ENCODE peak calls at places on chromosomes 5 and 9, in four cellular contexts. R, B, J and H are unnamed samples.

GRCh38 chr5:168481330-168481788 is 4.9 kb upstream of the RARS1 start:
- DNase-seq in R (no peak), B (no peak), J (no peak), H (no peak)

GRCh38 chr9:76374702-76375543 is 19.3 kb downstream of the RFK start:
- DNase-seq in R (no peak), B (peak), J (peak), H (no peak)

GRCh38 chr9:15373201-15373530 is 49.5 kb upstream of the SNAPC3 start:
- DNase-seq in R (no peak), B (peak), J (peak), H (no peak)

GRCh38 chr5:40570408-40571129 is 109.1 kb upstream of the PTGER4 start:
- DNase-seq in R (no peak), B (peak), J (no peak), H (no peak)

GRCh38 chr5:80864706-80865435 is 95.3 kb upstream of the RASGRF2 start:
- DNase-seq in R (no peak), B (no peak), J (no peak), H (no peak)

GRCh38 chr9:135662758-135663450 is at the start of gene LCN9:
- DNase-seq in R (no peak), B (no peak), J (peak), H (no peak)

GRCh38 chr9:124291801-124292396 is 34.1 kb downstream of the NEK6 start:
- DNase-seq in R (no peak), B (no peak), J (no peak), H (peak)

GRCh38 chr5:116598871-116599270 is 24.2 kb upstream of the SEMA6A start:
- DNase-seq in R (no peak), B (no peak), J (no peak), H (no peak)

GRCh38 chr5:140043508-140043872 is 391 bp upstream of the NRG2 start:
- DNase-seq in R (no peak), B (no peak), J (no peak), H (no peak)

GRCh38 chr5:127040779-127041520 is 10.6 kb upstream of the MARCHF3 start:
- DNase-seq in R (no peak), B (peak), J (peak), H (no peak)

GRCh38 chr5:9399094-9399493 is 146.8 kb downstream of the SEMA5A start:
- DNase-seq in R (no peak), B (no peak), J (no peak), H (no peak)

GRCh38 chr5:96683392-96683791 is 21.2 kb downstream of the CAST start:
- DNase-seq in R (no peak), B (no peak), J (no peak), H (no peak)

GRCh38 chr5:99187611-99188010 is 258.8 kb upstream of the CHD1 start:
- DNase-seq in R (no peak), B (no peak), J (no peak), H (no peak)

GRCh38 chr5:136004436-136004835 is 24.4 kb upstream of the TGFBI start:
- DNase-seq in R (no peak), B (peak), J (peak), H (no peak)

GRCh38 chr9:14140121-14140520 is 173.8 kb downstream of the NFIB start:
- DNase-seq in R (no peak), B (no peak), J (no peak), H (no peak)

GRCh38 chr9:83988411-83988810 is 7.8 kb downstream of the RMI1 start:
- DNase-seq in R (no peak), B (no peak), J (no peak), H (no peak)

GRCh38 chr5:149205625-149206523 is 64.6 kb downstream of the ABLIM3 start:
- DNase-seq in R (no peak), B (peak), J (no peak), H (no peak)

GRCh38 chr5:143682221-143682620 is 129.7 kb upstream of the HMHB1 start:
- DNase-seq in R (no peak), B (peak), J (no peak), H (no peak)

GRCh38 chr5:9529041-9529480 is 16.8 kb downstream of the SEMA5A start:
- DNase-seq in R (no peak), B (no peak), J (no peak), H (no peak)

GRCh38 chr9:109973336-109973735 is 193.3 kb downstream of the PALM2AKAP2 start:
- DNase-seq in R (no peak), B (no peak), J (no peak), H (no peak)

GRCh38 chr9:93300585-93301081 is 116.7 kb downstream of the WNK2 start:
- DNase-seq in R (no peak), B (no peak), J (no peak), H (no peak)

GRCh38 chr5:139133237-139133636 is 64.9 kb downstream of the SIL1 start:
- DNase-seq in R (no peak), B (no peak), J (no peak), H (no peak)

GRCh38 chr5:57174850-57175525 is 1.1 kb downstream of the GPBP1 start:
- DNase-seq in R (no peak), B (no peak), J (peak), H (no peak)

GRCh38 chr5:141338538-141339306 is at the start of gene PCDHGA2:
- DNase-seq in R (no peak), B (peak), J (no peak), H (no peak)

GRCh38 chr9:94916956-94917355 is 190.5 kb downstream of the AOPEP start:
- DNase-seq in R (no peak), B (no peak), J (peak), H (no peak)

GRCh38 chr9:20551236-20551635 is 71.1 kb downstream of the MLLT3 start:
- DNase-seq in R (no peak), B (peak), J (no peak), H (no peak)

GRCh38 chr5:180172447-180173197 is 36.4 kb downstream of the RASGEF1C start:
- DNase-seq in R (no peak), B (no peak), J (peak), H (no peak)

GRCh38 chr9:93674580-93675335 is 98.4 kb downstream of the PHF2 start:
- DNase-seq in R (no peak), B (no peak), J (no peak), H (peak)

GRCh38 chr5:168301593-168302388 is 10.3 kb downstream of the WWC1 start:
- DNase-seq in R (no peak), B (no peak), J (peak), H (no peak)

GRCh38 chr9:94593459-94594345 is at the start of gene FBP2:
- DNase-seq in R (no peak), B (no peak), J (no peak), H (no peak)

GRCh38 chr9:134172198-134173126 is 8.1 kb upstream of the RNU6ATAC start:
- DNase-seq in R (no peak), B (no peak), J (no peak), H (no peak)

GRCh38 chr9:130921483-130921806 is 17.6 kb downstream of the FIBCD1 start:
- DNase-seq in R (no peak), B (no peak), J (no peak), H (no peak)

GRCh38 chr9:133702798-133703570 is 35.2 kb downstream of the SARDH start:
- DNase-seq in R (no peak), B (no peak), J (no peak), H (peak)

GRCh38 chr5:56610093-56610698 is 205.2 kb upstream of the MAP3K1 start:
- DNase-seq in R (no peak), B (no peak), J (no peak), H (no peak)

GRCh38 chr5:73987915-73988314 is 361.9 kb downstream of the ARHGEF28 start:
- DNase-seq in R (no peak), B (no peak), J (no peak), H (no peak)

GRCh38 chr5:128778474-128778873 is 186.8 kb upstream of the SLC27A6 start:
- DNase-seq in R (no peak), B (peak), J (no peak), H (no peak)

GRCh38 chr9:137007060-137007815 is 10.9 kb upstream of the CLIC3 start:
- DNase-seq in R (no peak), B (peak), J (no peak), H (no peak)

GRCh38 chr5:78594946-78595921 is 53.3 kb downstream of the LHFPL2 start:
- DNase-seq in R (no peak), B (peak), J (peak), H (peak)

GRCh38 chr5:91136271-91136670 is 246.8 kb downstream of the ARRDC3 start:
- DNase-seq in R (no peak), B (peak), J (no peak), H (no peak)
- TF ChIP-seq CTCF in R (no peak), B (no peak), J (no peak), H (no peak)

GRCh38 chr5:10797246-10797645 is 36.2 kb upstream of the DAP start:
- DNase-seq in R (no peak), B (peak), J (no peak), H (no peak)

GRCh38 chr5:10792336-10792735 is 31.3 kb upstream of the DAP start:
- DNase-seq in R (no peak), B (no peak), J (no peak), H (no peak)

GRCh38 chr5:10789726-10790125 is 28.7 kb upstream of the DAP start:
- DNase-seq in R (no peak), B (peak), J (no peak), H (no peak)

GRCh38 chr5:10789021-10789420 is 28.0 kb upstream of the DAP start:
- DNase-seq in R (no peak), B (peak), J (no peak), H (no peak)

DNA sequence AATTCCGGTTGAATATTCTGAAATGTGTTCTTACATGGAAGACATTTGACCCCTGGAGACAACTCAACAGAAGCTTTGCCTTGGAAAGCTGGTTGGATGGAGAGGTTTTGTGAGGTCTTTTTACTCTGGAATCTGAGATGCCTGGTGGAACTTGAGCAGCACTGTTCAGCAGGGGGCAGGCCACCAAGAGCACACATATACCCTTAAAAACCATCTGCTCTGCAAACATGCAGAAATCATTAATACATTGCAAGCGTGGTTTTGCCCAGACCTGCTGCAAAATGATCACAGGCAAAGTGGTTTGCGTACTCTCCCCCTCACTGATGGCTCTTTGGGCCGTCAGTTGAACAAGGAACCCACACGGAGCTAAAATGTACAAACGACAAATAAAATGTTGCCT is 32.8 kb upstream of the DAP start:
- DNase-seq in R (no peak), B (no peak), J (no peak), H (no peak)
- TF ChIP-seq CTCF in R (no peak), B (no peak), J (no peak), H (no peak)

DNA sequence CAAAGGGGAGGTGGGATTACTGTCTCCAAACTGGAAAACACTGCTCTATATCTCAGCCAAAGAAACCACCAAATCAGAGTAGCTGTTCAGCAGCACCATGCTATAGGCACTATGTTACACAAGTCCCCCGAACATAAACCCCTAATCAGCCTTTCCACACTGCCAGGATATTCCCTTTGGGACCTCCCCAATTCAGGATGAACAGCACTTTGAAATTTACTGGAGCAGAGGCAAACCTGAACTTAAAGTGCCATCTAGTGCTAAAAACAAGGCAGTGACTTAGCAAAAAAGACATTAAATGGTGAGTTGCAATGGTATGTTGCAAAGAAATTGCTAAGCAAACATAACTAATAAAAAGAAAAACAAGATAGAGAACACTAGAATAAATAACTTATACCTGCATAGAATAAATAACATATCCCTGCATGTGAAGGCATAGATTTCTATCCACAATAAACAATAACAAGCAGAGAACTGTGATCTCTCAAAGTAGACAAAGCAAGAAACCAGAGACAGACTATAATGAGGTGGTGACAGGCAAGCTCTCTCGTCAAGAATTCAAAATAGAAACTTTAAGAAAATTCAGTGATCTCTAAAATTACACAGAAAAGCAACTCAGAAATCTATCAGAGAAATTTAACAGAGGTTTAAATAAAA is 584.4 kb upstream of the ACO1 start:
- DNase-seq in R (no peak), B (no peak), J (peak), H (no peak)
- TF ChIP-seq CTCF in R (peak), B (peak), J (peak), H (no peak)

DNA sequence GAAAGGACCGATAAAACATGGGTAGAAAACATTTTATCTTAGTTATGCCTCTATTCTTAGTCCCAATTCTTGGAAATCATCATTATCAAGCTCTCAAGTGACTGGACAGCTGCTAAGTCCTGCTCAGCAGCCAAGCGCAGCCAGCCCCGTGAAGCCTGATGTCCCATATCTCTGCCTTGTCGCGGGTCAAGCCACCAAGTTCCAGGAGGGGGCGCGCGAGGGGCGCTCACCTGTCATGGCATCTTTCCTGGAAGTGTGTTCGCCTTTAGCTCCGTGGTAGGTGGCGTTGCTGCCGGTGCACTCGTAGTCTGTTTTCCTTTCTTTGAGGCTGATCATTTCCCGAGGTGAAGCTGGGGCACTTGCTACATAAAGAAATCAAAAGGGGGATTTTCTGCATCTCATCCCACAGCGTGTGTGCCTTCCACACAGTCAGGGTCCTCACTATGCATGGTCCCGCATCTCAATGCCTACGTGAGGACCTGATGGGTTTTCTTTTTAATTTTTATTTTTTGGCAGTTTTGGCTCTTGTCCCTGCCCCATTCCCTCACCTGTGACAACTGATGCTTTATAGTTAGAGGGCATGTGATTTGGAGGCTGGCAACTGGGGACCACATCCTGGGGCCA is 227.0 kb upstream of the DAP start:
- DNase-seq in R (peak), B (no peak), J (peak), H (no peak)
- TF ChIP-seq CTCF in R (peak), B (peak), J (peak), H (peak)

GRCh38 chr5:151234476-151235238 is 10.8 kb upstream of the CCDC69 start:
- DNase-seq in R (no peak), B (peak), J (peak), H (peak)
- TF ChIP-seq CTCF in R (no peak), B (no peak), J (no peak), H (no peak)

DNA sequence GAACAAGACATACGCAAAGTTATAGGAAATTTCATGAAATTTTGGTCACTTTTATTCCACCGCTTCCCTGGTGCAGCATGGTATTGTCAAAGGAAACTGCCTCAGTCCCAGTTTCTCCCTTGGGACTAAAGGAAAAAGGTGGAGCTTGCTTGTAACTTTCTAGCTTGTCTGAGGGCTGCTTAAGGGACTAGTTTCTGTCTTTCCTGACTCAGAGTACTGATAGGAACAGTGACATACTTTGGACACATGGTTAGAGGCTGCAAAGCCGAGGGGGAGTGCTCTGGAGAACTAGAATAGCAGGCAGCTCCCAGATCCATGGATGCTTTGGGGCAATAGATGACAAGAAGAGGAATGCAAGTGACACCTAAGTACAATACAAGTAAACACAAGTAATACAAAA is 136.7 kb downstream of the CDC42SE2 start:
- DNase-seq in R (no peak), B (no peak), J (no peak), H (no peak)
- TF ChIP-seq CTCF in R (no peak), B (no peak), J (no peak), H (no peak)

GRCh38 chr9:112743216-112743835 is 7.2 kb upstream of the SNX30 start:
- DNase-seq in R (no peak), B (no peak), J (no peak), H (no peak)
- TF ChIP-seq CTCF in R (no peak), B (peak), J (no peak), H (no peak)

DNA sequence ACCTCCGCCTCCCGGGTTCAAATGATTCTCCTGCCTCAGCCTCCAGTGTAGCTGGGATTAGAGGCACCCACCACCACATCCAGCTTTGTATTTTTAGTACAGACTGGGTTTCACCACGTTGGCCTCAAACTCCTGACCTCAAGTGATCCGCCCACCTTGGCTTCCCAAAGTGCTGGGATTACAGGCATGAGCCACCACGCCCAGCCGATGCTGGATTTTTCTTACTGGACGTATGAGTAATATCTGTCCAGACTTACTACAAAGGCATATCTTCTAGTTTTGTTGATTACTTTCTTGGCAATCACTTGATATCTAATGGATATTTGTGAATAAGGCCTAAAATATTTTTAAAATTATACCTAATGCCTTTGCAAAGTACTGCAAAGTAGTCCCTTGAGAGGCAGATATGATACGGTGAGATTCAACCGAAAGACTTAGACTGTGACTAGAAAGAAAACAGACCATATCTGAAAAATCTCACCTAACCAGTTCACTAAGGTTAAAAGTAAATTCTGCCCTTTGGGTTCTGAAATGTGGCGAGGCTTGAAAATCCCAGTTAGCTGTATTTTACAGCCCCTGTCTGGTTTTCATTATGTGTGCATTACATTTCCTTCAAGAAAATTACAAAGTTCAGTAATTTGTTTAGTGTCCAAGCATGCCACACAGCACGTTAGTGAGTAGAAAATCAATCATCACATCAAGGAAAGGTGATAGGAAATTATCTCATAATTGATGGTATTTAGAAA is 152.1 kb downstream of the GNAQ start:
- DNase-seq in R (no peak), B (no peak), J (no peak), H (no peak)
- TF ChIP-seq CTCF in R (no peak), B (no peak), J (no peak), H (no peak)